ENCODE peak calls at places on chromosomes 4 and X, in six cellular contexts. P is left lung, A is PC-3, X is neural progenitor cell, C is endothelial cell, Z is BJ. W is an unnamed sample.

GRCh38 chrX:47662144-47662657 is 3.2 kb upstream of the UXT start:
- DNase-seq in P (no peak), A (peak), X (no peak), C (no peak), Z (peak), W (peak)

GRCh38 chr4:10106421-10107039 is 10.1 kb downstream of the WDR1 start:
- DNase-seq in P (peak), A (peak), X (no peak), C (no peak), Z (peak), W (peak)

GRCh38 chrX:68853665-68854251 is 24.9 kb downstream of the EFNB1 start:
- DNase-seq in P (no peak), A (no peak), X (no peak), C (no peak), Z (no peak), W (no peak)

GRCh38 chrX:154732421-154733071 is 18.3 kb downstream of the GAB3 start:
- DNase-seq in P (peak), A (peak), X (no peak), C (no peak), Z (no peak), W (peak)

GRCh38 chr4:186666252-186666651 is 57.4 kb downstream of the FAT1 start:
- DNase-seq in P (no peak), A (no peak), X (no peak), C (no peak), Z (no peak), W (peak)

GRCh38 chrX:123570011-123570590 is 162.8 kb downstream of the THOC2 start:
- DNase-seq in P (no peak), A (peak), X (no peak), C (no peak), Z (no peak), W (no peak)

GRCh38 chr4:156991161-156991560 is 19.6 kb upstream of the PDGFC start:
- DNase-seq in P (no peak), A (no peak), X (no peak), C (no peak), Z (no peak), W (no peak)

GRCh38 chr4:174023641-174024040 is 259.8 kb downstream of the FBXO8 start:
- DNase-seq in P (no peak), A (peak), X (no peak), C (no peak), Z (no peak), W (no peak)

GRCh38 chr4:123043793-123044425 is 121.5 kb upstream of the NUDT6 start:
- DNase-seq in P (no peak), A (no peak), X (no peak), C (no peak), Z (no peak), W (no peak)

GRCh38 chr4:38805530-38806145 is 1.0 kb upstream of the TLR1 start:
- DNase-seq in P (no peak), A (no peak), X (no peak), C (no peak), Z (no peak), W (peak)

GRCh38 chr4:127604949-127605709 is 27.6 kb upstream of the INTU start:
- DNase-seq in P (no peak), A (peak), X (peak), C (no peak), Z (no peak), W (peak)

GRCh38 chr4:3462321-3462789 is 751 bp upstream of the DOK7 start:
- DNase-seq in P (peak), A (no peak), X (no peak), C (no peak), Z (no peak), W (no peak)

GRCh38 chrX:68511255-68511654 is 12.4 kb downstream of the YIPF6 start:
- DNase-seq in P (no peak), A (peak), X (peak), C (peak), Z (no peak), W (peak)

GRCh38 chrX:100748133-100748532 is 16.2 kb upstream of the SYTL4 start:
- DNase-seq in P (no peak), A (peak), X (no peak), C (no peak), Z (no peak), W (no peak)

GRCh38 chr4:151204925-151205524 is 71.9 kb upstream of the PRSS48 start:
- DNase-seq in P (no peak), A (no peak), X (no peak), C (no peak), Z (no peak), W (peak)

GRCh38 chr4:105050896-105051295 is 95.8 kb upstream of the TET2 start:
- DNase-seq in P (no peak), A (peak), X (no peak), C (no peak), Z (peak), W (peak)

GRCh38 chr4:22187203-22187835 is 238.7 kb upstream of the KCNIP4 start:
- DNase-seq in P (no peak), A (peak), X (no peak), C (no peak), Z (no peak), W (no peak)

GRCh38 chr4:168449740-168450442 is 30.4 kb downstream of the DDX60L start:
- DNase-seq in P (no peak), A (peak), X (no peak), C (no peak), Z (peak), W (peak)

GRCh38 chr4:172919269-172919668 is 249.3 kb upstream of the GALNT7 start:
- DNase-seq in P (no peak), A (no peak), X (no peak), C (no peak), Z (no peak), W (no peak)

GRCh38 chrX:29295987-29296680 is 708.9 kb downstream of the IL1RAPL1 start:
- DNase-seq in P (no peak), A (peak), X (no peak), C (no peak), Z (no peak), W (peak)

GRCh38 chrX:74234829-74235228 is 69.2 kb upstream of the ZCCHC13 start:
- DNase-seq in P (no peak), A (peak), X (no peak), C (no peak), Z (no peak), W (peak)

DNA sequence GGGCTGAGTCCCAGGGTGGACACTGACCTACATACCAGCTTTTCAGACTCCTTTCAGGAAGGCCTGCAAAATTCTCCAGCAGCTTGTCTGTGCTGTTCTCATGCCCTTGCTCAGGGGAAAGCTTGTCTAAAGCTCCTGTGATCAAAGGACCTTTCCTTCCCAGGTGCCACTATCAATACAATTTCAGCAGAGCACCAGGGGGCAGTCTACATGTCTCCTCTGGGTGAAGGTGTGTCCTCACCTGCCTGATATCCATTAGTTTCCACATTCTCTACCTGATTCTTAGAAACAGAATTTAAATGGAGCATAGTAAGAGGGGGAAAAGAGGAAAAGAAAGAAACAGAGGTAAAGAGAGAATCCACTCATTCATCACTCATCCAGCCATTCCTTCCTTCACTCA is 114.2 kb downstream of the PPARGC1A start:
- DNase-seq in P (no peak), A (peak), X (no peak), C (no peak), Z (no peak), W (no peak)
- TF ChIP-seq CTCF in P (no peak), A (peak), X (no peak), C (no peak), Z (no peak), W (no peak)

DNA sequence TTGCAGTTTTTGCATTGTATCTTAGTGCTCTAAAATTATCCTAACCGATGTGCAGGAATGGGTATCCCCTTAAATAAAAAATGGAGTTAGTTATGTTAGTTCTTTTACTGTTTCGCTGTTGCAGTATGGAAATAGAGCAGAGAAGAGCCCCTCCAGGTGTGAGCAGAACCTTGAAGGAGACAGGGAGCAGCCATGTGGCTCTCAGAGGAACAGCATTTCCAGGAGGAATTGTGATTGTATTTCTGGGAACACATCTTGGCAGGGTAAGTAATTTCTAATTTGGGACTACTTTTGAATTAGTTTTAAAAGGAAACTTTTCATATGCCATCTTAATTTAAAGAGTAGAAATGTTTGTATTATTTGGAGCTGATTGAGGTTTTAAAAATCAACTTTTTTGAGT is 5.3 kb upstream of the CCDC158 start:
- DNase-seq in P (no peak), A (peak), X (no peak), C (no peak), Z (no peak), W (no peak)
- TF ChIP-seq CTCF in P (no peak), A (peak), X (no peak), C (no peak), Z (no peak), W (peak)

DNA sequence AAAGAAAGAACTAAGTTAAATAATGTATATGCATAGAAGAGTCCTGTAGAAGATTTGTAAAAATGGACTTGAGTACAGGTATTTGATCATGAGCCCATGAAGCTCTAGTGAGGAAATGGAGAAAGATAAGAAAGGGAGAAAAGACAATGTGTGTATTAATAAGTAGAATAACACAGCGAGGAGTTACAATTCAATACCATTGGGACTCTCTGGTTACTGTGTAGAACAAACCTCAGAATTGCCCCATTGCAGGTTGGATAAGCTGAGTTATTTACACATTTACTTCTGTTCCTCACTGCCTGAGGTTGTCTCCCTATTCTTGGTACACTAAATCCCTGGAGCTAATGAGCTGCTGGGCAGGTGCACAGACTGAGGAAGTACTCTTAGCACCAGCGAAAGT is 33.3 kb downstream of the BANK1 start:
- DNase-seq in P (no peak), A (no peak), X (no peak), C (no peak), Z (no peak), W (no peak)
- TF ChIP-seq CTCF in P (no peak), A (no peak), X (no peak), C (no peak), Z (no peak), W (no peak)

DNA sequence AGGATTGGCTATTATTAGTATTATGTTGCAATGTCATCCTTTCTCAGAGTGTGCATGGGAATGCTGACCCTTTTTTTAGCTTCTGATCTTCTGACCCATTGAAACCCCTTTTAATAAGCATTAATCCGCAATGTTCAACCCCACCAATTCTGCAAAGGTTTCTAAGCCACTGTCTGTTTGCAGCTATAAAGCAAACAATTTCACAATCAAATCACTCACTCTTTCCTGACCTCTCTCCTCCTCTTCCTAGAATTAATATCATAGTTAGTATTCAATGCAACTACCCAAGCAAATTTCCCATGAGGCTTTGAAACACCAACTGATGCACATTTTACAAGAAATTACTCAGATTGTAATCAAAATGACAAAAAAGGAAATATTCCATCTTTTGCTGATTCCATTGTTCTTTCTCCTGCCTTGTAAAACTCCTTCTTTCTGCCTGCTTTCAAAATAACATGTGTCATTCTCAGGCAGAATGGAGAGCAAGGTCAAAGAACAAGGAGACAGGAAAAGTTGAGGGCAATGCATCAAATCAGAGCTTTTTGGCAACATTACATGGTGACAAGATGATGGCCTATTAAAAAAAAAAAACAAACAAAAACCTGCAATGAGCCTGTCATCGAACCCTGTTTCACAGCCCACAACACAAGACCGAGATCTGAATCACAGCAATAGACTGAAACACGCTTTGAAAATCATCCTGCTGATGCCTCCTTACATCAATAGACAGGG is 253.2 kb upstream of the AR start:
- DNase-seq in P (no peak), A (no peak), X (no peak), C (no peak), Z (no peak), W (no peak)
- TF ChIP-seq CTCF in P (no peak), A (no peak), X (no peak), C (no peak), Z (no peak), W (no peak)